ENCODE peak calls at places on chromosomes 3 and 15, in six cellular contexts. L is tibial artery, P is pancreas, X is HCT116, I is A549, H is fibroblast of lung. C is an unnamed sample.

GRCh38 chr3:148379763-148380162 is 317.9 kb upstream of the AGTR1 start:
- DNase-seq in H (peak), L (no peak), X (peak), I (peak), P (peak), C (no peak)

GRCh38 chr3:129534428-129535027 is 6.1 kb downstream of the RHO start:
- DNase-seq in I (no peak), X (no peak), P (no peak), H (no peak), L (no peak), C (no peak)

GRCh38 chr3:36969540-36970432 is 23.1 kb downstream of the EPM2AIP1 start:
- DNase-seq in I (no peak), H (peak), L (no peak), P (no peak), X (no peak), C (peak)

GRCh38 chr3:71095511-71096305 is 487.8 kb downstream of the FOXP1 start:
- DNase-seq in X (no peak), P (no peak), L (no peak), I (no peak), H (no peak), C (no peak)

GRCh38 chr15:69881310-69881660 is 216.4 kb downstream of the TLE3 start:
- DNase-seq in H (no peak), L (no peak), I (no peak), P (no peak), X (no peak), C (no peak)

GRCh38 chr15:100671858-100672543 is 69.6 kb downstream of the ASB7 start:
- DNase-seq in L (no peak), X (peak), I (peak), H (peak), P (no peak), C (no peak)

GRCh38 chr3:107718547-107718946 is 195.8 kb downstream of the BBX start:
- DNase-seq in X (no peak), H (no peak), L (no peak), I (no peak), P (no peak), C (no peak)

GRCh38 chr3:18124501-18124900 is 300.6 kb downstream of the SATB1 start:
- DNase-seq in I (no peak), L (no peak), X (peak), H (peak), P (no peak), C (no peak)

GRCh38 chr3:142595581-142595950 is 627 bp upstream of the PLS1 start:
- DNase-seq in X (peak), H (peak), P (peak), L (no peak), I (peak), C (no peak)

GRCh38 chr3:45796902-45797637 is 734 bp upstream of the SLC6A20 start:
- DNase-seq in I (no peak), P (no peak), H (no peak), L (no peak), X (no peak), C (no peak)

GRCh38 chr15:51861557-51862350 is 32.3 kb downstream of the TMOD3 start:
- DNase-seq in L (no peak), H (no peak), P (no peak), X (no peak), I (no peak), C (no peak)

GRCh38 chr3:138412821-138413531 is 21.4 kb upstream of the ESYT3 start:
- DNase-seq in L (no peak), P (no peak), I (no peak), H (peak), X (no peak), C (no peak)

GRCh38 chr3:47578691-47579632 is at the start of gene CSPG5:
- DNase-seq in I (no peak), H (no peak), P (peak), L (no peak), X (no peak), C (peak)

GRCh38 chr3:114496021-114496434 is 202.2 kb downstream of the TIGIT start:
- DNase-seq in I (no peak), H (peak), P (no peak), L (no peak), X (peak), C (no peak)

GRCh38 chr3:114496466-114496865 is 202.6 kb downstream of the TIGIT start:
- DNase-seq in L (no peak), P (no peak), I (no peak), X (no peak), H (no peak), C (no peak)

GRCh38 chr3:114498779-114499370 is 205.0 kb downstream of the TIGIT start:
- DNase-seq in H (peak), L (no peak), I (peak), X (peak), P (no peak), C (peak)

GRCh38 chr3:114494498-114494897 is 200.7 kb downstream of the TIGIT start:
- DNase-seq in H (no peak), X (no peak), I (no peak), L (no peak), P (no peak), C (no peak)

DNA sequence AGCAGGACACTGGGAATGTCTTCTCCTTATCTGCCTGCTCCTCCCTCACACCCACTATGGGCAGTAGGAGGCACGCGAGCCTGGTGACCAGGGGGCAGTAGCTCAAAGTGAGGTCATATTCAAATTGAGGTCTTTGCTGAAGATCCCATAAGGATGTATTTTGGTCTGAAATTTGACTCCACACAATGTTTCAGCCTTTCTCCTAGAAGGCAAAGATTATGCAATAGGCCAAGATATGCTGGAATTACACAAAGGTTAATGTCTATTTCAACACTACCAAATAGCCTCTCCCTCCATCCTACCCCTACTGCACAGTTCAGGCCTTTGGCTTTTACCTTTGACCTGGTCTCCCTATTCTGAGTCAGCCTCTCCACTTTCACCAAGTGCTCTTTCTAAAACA is 203.0 kb downstream of the TIGIT start:
- DNase-seq in I (no peak), H (peak), P (no peak), L (no peak), X (no peak), C (no peak)
- H3K27ac ChIP-seq in I (peak), H (no peak), P (no peak), L (no peak), X (peak), C (peak)

GRCh38 chr15:63040954-63041353 is 1.6 kb upstream of the TPM1 start:
- DNase-seq in H (no peak), X (no peak), I (no peak), P (peak), L (no peak), C (no peak)

GRCh38 chr15:63042879-63043340 is 363 bp downstream of the TPM1 start:
- DNase-seq in H (no peak), X (no peak), I (peak), L (no peak), P (no peak), C (no peak)

GRCh38 chr15:63043391-63044076 is 987 bp downstream of the TPM1 start:
- DNase-seq in I (no peak), X (no peak), P (peak), L (no peak), H (no peak), C (no peak)

GRCh38 chr15:63041402-63041977 is 1.1 kb upstream of the TPM1 start:
- DNase-seq in I (no peak), P (no peak), L (no peak), X (no peak), H (no peak), C (no peak)

GRCh38 chr15:63041982-63042878 is at the start of gene TPM1:
- DNase-seq in X (no peak), P (peak), L (peak), H (peak), I (peak), C (no peak)
- H3K27ac ChIP-seq in X (no peak), P (peak), L (peak), H (peak), I (peak), C (peak)

DNA sequence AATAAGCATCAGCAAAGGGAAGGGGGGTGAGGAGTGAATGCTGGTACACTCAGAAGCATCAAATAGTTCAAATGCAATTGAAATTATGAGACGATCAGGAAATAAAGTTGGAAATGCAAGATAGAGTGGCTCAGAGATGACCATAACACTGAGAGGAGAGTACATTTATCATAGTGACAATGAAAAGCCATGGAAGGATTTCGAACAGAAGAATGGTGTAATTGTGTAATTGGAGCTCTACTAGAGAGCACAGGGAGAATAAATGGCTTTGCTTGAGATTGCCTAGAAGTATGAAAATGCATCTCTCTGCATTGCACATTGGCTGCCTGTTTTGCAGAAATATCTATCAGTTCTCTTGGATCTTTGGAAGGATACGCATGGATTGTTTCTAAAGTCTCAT is 163.3 kb downstream of the TP63 start:
- DNase-seq in L (no peak), P (no peak), H (no peak), I (no peak), X (no peak), C (no peak)
- H3K27ac ChIP-seq in L (no peak), P (no peak), H (no peak), I (no peak), X (no peak), C (no peak)

GRCh38 chr3:184751204-184751809 is 39.4 kb upstream of the MAGEF1 start:
- DNase-seq in I (no peak), L (no peak), H (no peak), P (peak), X (no peak), C (no peak)

GRCh38 chr3:184749168-184749744 is 37.4 kb upstream of the MAGEF1 start:
- DNase-seq in X (no peak), P (no peak), I (no peak), L (no peak), H (no peak), C (no peak)

GRCh38 chr3:184750684-184751083 is 38.8 kb upstream of the MAGEF1 start:
- DNase-seq in I (no peak), H (no peak), P (peak), L (no peak), X (no peak), C (no peak)

GRCh38 chr3:184746131-184747120 is 34.6 kb upstream of the MAGEF1 start:
- DNase-seq in I (no peak), H (no peak), L (no peak), P (no peak), X (no peak), C (no peak)

DNA sequence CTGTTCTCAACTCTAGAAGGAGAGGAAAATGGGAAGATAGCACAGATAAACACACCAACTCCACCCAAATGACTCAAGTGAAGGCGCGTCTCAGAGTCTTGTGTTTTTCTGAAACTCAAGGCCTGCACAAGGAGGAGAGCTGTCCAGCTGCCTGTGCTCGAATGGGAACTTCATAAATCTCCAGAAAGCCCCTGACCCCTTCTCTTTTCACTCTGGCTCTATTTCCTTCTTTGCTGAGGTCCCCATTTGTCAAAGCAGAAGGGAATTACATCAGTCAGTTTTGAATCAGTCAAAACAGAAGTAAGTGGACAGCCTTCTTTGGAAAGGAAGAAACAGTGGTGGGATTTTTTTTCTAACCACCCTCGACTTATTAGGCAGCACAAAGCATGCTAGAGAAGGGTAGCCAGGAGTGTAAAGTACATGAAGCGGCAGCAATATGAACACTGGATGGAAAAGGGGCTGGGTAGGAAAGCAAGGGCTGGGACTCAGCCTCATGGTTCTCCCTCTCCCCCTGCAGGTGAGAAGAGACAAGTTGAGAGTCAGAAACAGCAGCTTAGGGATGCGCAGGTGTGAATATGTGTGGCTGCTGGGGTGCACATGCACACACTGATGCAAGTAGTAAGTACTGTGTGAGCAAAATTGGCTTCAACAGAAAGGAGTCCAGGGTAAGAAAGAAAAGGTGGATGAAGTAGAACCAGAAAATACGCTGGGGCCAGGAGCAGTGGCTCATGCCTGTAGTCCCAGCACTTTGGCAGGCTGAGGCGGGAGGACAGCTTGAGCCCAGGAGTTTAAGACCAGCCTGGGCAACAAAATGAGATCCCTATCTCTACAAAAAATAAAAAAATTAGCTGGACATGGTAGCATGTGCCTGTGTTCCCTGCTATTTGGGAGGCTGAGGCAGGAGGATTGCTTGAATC is 36.6 kb upstream of the MAGEF1 start:
- DNase-seq in X (peak), P (no peak), H (peak), I (peak), L (peak), C (no peak)
- H3K27ac ChIP-seq in X (no peak), P (no peak), H (no peak), I (no peak), L (no peak), C (no peak)

GRCh38 chr15:77991029-77991406 is 86.5 kb downstream of the TBC1D2B start:
- DNase-seq in P (no peak), I (no peak), H (no peak), L (no peak), X (no peak), C (no peak)

GRCh38 chr15:77998592-77998991 is 78.9 kb downstream of the TBC1D2B start:
- DNase-seq in X (no peak), L (no peak), I (no peak), H (no peak), P (no peak), C (no peak)

GRCh38 chr15:77988386-77989301 is 88.9 kb downstream of the TBC1D2B start:
- DNase-seq in P (no peak), L (no peak), I (no peak), X (no peak), H (no peak), C (no peak)

GRCh38 chr15:77992356-77993222 is 84.9 kb downstream of the TBC1D2B start:
- DNase-seq in I (no peak), H (no peak), X (no peak), L (no peak), P (no peak), C (no peak)

GRCh38 chr15:77993374-77993911 is 84.1 kb downstream of the TBC1D2B start:
- DNase-seq in P (no peak), L (no peak), H (no peak), I (no peak), X (no peak), C (no peak)
- H3K27ac ChIP-seq in P (peak), L (peak), H (peak), I (peak), X (peak), C (peak)

C was measured in caudate nucleus.